ENCODE peak calls at places on chromosomes 12 and 14, in five cellular contexts. W is activated CD8-positive, alpha-beta memory T cell treated with anti-CD3 and anti-CD28 coated beads, Interleukin-2, amount 10 ng/mL, durations not matched to agents 7 days and 5 days; Q is activated CD4-positive, alpha-beta T cell treated with anti-CD3 and anti-CD28 coated beads for 36 hours; C is DND-41; X is stimulated activated CD4-positive, alpha-beta T cell treated with anti-CD3 and anti-CD28 coated beads, TNF-alpha, amount 100 ng/mL, for 4 hours. Y is an unnamed sample.

GRCh38 chr12:81128930-81129554 is 51.2 kb downstream of the ACSS3 start:
- DNase-seq in X (no peak), W (no peak), Q (peak), C (peak), Y (no peak)

GRCh38 chr14:54219281-54220121 is 177.3 kb upstream of the CDKN3 start:
- DNase-seq in C (no peak), X (no peak), W (no peak), Q (peak), Y (no peak)

GRCh38 chr12:43835264-43835655 is 621 bp upstream of the TMEM117 start:
- DNase-seq in Q (no peak), C (no peak), X (no peak), W (no peak), Y (no peak)

GRCh38 chr12:67151891-67152290 is 117.3 kb upstream of the CAND1 start:
- DNase-seq in W (no peak), X (no peak), Q (no peak), C (no peak), Y (no peak)

GRCh38 chr12:40224439-40225291 is at the start of gene LRRK2:
- DNase-seq in W (peak), Q (peak), C (no peak), X (no peak), Y (peak)

GRCh38 chr12:1206118-1206734 is 215.2 kb downstream of the ERC1 start:
- DNase-seq in C (no peak), X (no peak), W (no peak), Q (no peak), Y (no peak)

GRCh38 chr14:100486025-100486828 is 101.0 kb downstream of the BEGAIN start:
- DNase-seq in Q (peak), X (peak), W (peak), C (peak), Y (no peak)

GRCh38 chr12:115710104-115710564 is 567.4 kb downstream of the MED13L start:
- DNase-seq in Q (no peak), X (no peak), W (no peak), C (no peak), Y (no peak)

GRCh38 chr14:21846227-21846885 is 172.7 kb upstream of the OR4E1 start:
- DNase-seq in C (peak), X (peak), Q (peak), W (peak), Y (peak)

GRCh38 chr14:30725763-30726162 is 103.6 kb downstream of the SCFD1 start:
- DNase-seq in W (no peak), X (no peak), C (no peak), Q (no peak), Y (no peak)

GRCh38 chr14:101027291-101027690 is 123.8 kb upstream of the RTL1 start:
- DNase-seq in X (no peak), W (no peak), C (no peak), Q (no peak), Y (no peak)

GRCh38 chr14:68466491-68466977 is 326.3 kb downstream of the ZFP36L1 start:
- DNase-seq in W (no peak), X (no peak), C (no peak), Q (no peak), Y (no peak)

GRCh38 chr12:3363608-3364007 is 127.4 kb upstream of the PRMT8 start:
- DNase-seq in C (no peak), Q (no peak), W (no peak), X (no peak), Y (no peak)

GRCh38 chr12:19954163-19954562 is 414.2 kb upstream of the PDE3A start:
- DNase-seq in Q (no peak), W (no peak), C (no peak), X (no peak), Y (no peak)

GRCh38 chr14:53842938-53843337 is 113.7 kb downstream of the BMP4 start:
- DNase-seq in C (no peak), Q (no peak), X (no peak), W (no peak), Y (no peak)

GRCh38 chr14:95380350-95381042 is 60.8 kb upstream of the CLMN start:
- DNase-seq in Q (no peak), C (no peak), W (no peak), X (no peak), Y (no peak)

GRCh38 chr14:62409909-62410308 is 635.3 kb downstream of the KCNH5 start:
- DNase-seq in X (no peak), Q (no peak), C (no peak), W (no peak), Y (no peak)

GRCh38 chr14:100717371-100717770 is 9.3 kb upstream of the DLK1 start:
- DNase-seq in C (no peak), W (no peak), Q (no peak), X (no peak), Y (no peak)

GRCh38 chr12:22264380-22264779 is 70.1 kb downstream of the ST8SIA1 start:
- DNase-seq in C (no peak), W (no peak), X (no peak), Q (no peak), Y (no peak)

GRCh38 chr12:131171029-131171428 is 217.3 kb downstream of the ADGRD1 start:
- DNase-seq in C (no peak), W (no peak), X (no peak), Q (no peak), Y (no peak)

GRCh38 chr12:51077930-51078329 is 5.5 kb downstream of the CSRNP2 start:
- DNase-seq in X (no peak), W (no peak), C (no peak), Q (no peak), Y (no peak)

GRCh38 chr12:55659486-55660385 is 23.0 kb downstream of the OR10P1 start:
- DNase-seq in C (no peak), W (no peak), Q (peak), X (no peak), Y (no peak)

GRCh38 chr12:122558721-122559641 is 31.9 kb downstream of the KNTC1 start:
- DNase-seq in X (no peak), Q (no peak), W (no peak), C (no peak), Y (no peak)